ENCODE peak calls at places on chromosomes 3 and 15, in five cellular contexts. Q, Y, B, E and G are unnamed samples.
A peak's percentile ranks its signal among the peaks of the same experiment; 100 is the strongest.

GRCh38 chr15:38994310-38994709 is 429.7 kb upstream of the RASGRP1 start:
- DNase-seq in B (no peak), Q (no peak), E (no peak), Y (no peak), G (no peak)

GRCh38 chr3:39350714-39351113 is 21.2 kb downstream of the CCR8 start:
- DNase-seq in E (no peak), Q (no peak), Y (no peak), B (no peak), G (no peak)

GRCh38 chr3:66854752-66855151 is 143.4 kb upstream of the KBTBD8 start:
- DNase-seq in Q (no peak), E (no peak), Y (no peak), B (no peak), G (no peak)

GRCh38 chr3:178629430-178630178 is 93.4 kb downstream of the KCNMB2 start:
- DNase-seq in Q (no peak), Y (no peak), E (no peak), B (no peak), G (no peak)

GRCh38 chr15:63221346-63221745 is 31.9 kb downstream of the RAB8B start:
- DNase-seq in E (peak; percentile 61), B (no peak), Y (no peak), Q (no peak), G (no peak)

GRCh38 chr3:188469228-188469885 is 315.4 kb downstream of the LPP start:
- DNase-seq in Q (peak; percentile 72), B (no peak), Y (no peak), E (no peak), G (no peak)

GRCh38 chr3:111197485-111197884 is 125.9 kb downstream of the NECTIN3 start:
- DNase-seq in E (no peak), B (no peak), Y (no peak), Q (no peak), G (no peak)

GRCh38 chr3:127140501-127141460 is 52.1 kb upstream of the PRR23E start:
- DNase-seq in B (no peak), Y (no peak), E (no peak), Q (no peak), G (no peak)

GRCh38 chr3:196650740-196651311 is 11.3 kb downstream of the NRROS start:
- DNase-seq in Q (peak; percentile 97), Y (no peak), B (peak; percentile 42), E (peak; percentile 56), G (no peak)

GRCh38 chr3:53719796-53720195 is 126.4 kb downstream of the CHDH start:
- DNase-seq in B (no peak), Y (no peak), Q (no peak), E (no peak), G (no peak)

GRCh38 chr3:50124363-50125226 is 30.5 kb upstream of the SEMA3F start:
- DNase-seq in Y (no peak), E (no peak), Q (no peak), B (no peak), G (no peak)

GRCh38 chr3:54575561-54575960 is 352.3 kb downstream of the LRTM1 start:
- DNase-seq in B (no peak), Y (no peak), Q (no peak), E (no peak), G (no peak)

GRCh38 chr3:35194666-35195065 is 444.7 kb upstream of the ARPP21 start:
- DNase-seq in E (no peak), Q (no peak), B (no peak), Y (no peak), G (no peak)

GRCh38 chr3:61563614-61564404 is 2.4 kb downstream of the PTPRG start:
- DNase-seq in E (no peak), Y (no peak), Q (no peak), B (peak; percentile 22), G (peak; percentile 36)

GRCh38 chr15:31455499-31455898 is 128.9 kb downstream of the KLF13 start:
- DNase-seq in Q (no peak), E (no peak), Y (no peak), B (no peak), G (no peak)

GRCh38 chr15:70772402-70772801 is 9.0 kb upstream of the UACA start:
- DNase-seq in E (no peak), B (no peak), Y (no peak), Q (no peak), G (no peak)

GRCh38 chr3:125148016-125148812 is 64.3 kb downstream of the SLC12A8 start:
- DNase-seq in Y (no peak), B (no peak), Q (no peak), E (peak; percentile 41), G (no peak)

DNA sequence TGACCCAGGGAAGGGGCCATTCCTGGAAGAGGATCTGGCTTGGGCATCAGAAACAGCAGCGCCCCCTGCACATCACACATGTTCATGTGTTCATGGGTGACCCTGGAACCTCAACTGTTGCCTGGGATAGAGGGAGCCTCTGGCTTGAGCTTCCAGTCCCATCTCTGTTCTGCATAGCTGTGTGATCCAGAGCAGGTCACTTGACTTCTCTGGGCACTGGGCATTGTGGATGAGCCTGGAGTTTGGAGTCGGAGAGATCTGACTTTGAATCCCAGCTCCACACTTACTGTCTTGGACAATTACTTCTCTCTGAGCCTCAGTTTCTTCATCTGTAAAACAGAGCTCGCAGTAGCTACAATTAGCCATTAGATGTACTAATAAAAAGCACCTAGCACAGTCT is 15.6 kb downstream of the PAK6 start:
- DNase-seq in E (no peak), B (no peak), Y (no peak), Q (no peak), G (no peak)
- TF ChIP-seq CTCF in E (no peak), B (no peak), Y (peak; percentile 21), Q (no peak), G (no peak)

GRCh38 chr3:71247221-71247947 is 336.1 kb downstream of the FOXP1 start:
- DNase-seq in B (no peak), Y (no peak), Q (no peak), E (no peak), G (peak; percentile 23)
- TF ChIP-seq CTCF in B (peak; percentile 15), Y (no peak), Q (no peak), E (no peak), G (no peak)

GRCh38 chr3:44918087-44918486 is 43.7 kb downstream of the TGM4 start:
- DNase-seq in Q (no peak), E (peak; percentile 31), B (no peak), Y (no peak), G (no peak)

GRCh38 chr3:44918581-44918980 is 44.2 kb downstream of the TGM4 start:
- DNase-seq in B (no peak), E (peak; percentile 22), Y (no peak), Q (no peak), G (no peak)

GRCh38 chr3:44915702-44916438 is 41.5 kb downstream of the TGM4 start:
- DNase-seq in E (peak; percentile 18), Y (no peak), Q (peak; percentile 18), B (no peak), G (no peak)

GRCh38 chr3:44923634-44924033 is 49.2 kb downstream of the TGM4 start:
- DNase-seq in Q (no peak), E (no peak), Y (no peak), B (no peak), G (no peak)

GRCh38 chr3:44920081-44920480 is 45.7 kb downstream of the TGM4 start:
- DNase-seq in E (no peak), Q (no peak), Y (no peak), B (no peak), G (no peak)
- TF ChIP-seq CTCF in E (no peak), Q (no peak), Y (no peak), B (no peak), G (no peak)

GRCh38 chr3:138945646-138946553 is 1.0 kb downstream of the FOXL2 start:
- DNase-seq in B (peak; percentile 15), E (no peak), Q (peak; percentile 26), Y (no peak), G (peak; percentile 42)

GRCh38 chr3:138948371-138949001 is 1.5 kb downstream of the FOXL2NB start:
- DNase-seq in Q (no peak), B (no peak), Y (no peak), E (no peak), G (no peak)

GRCh38 chr3:138947303-138948121 is 495 bp downstream of the FOXL2NB start:
- DNase-seq in Y (no peak), B (no peak), E (no peak), Q (no peak), G (no peak)

GRCh38 chr3:138944842-138945645 is 1.9 kb downstream of the FOXL2 start:
- DNase-seq in Y (no peak), E (no peak), Q (no peak), B (no peak), G (peak; percentile 64)

GRCh38 chr3:138946554-138947302 is at the start of the genes FOXL2 and FOXL2NB:
- DNase-seq in Q (peak; percentile 81), E (no peak), Y (no peak), B (peak; percentile 21), G (peak; percentile 63)
- TF ChIP-seq CTCF in Q (no peak), E (no peak), Y (no peak), B (no peak), G (no peak)

GRCh38 chr15:90886291-90886614 is 1.9 kb downstream of the FES start:
- DNase-seq in E (no peak), B (no peak), Q (no peak), Y (no peak), G (no peak)
- TF ChIP-seq CTCF in E (no peak), B (no peak), Q (no peak), Y (no peak), G (peak; percentile 38)

GRCh38 chr3:180330440-180330839 is 271.5 kb upstream of the TTC14 start:
- DNase-seq in E (no peak), B (no peak), Q (no peak), Y (no peak), G (no peak)

GRCh38 chr3:180329847-180330246 is 272.1 kb upstream of the TTC14 start:
- DNase-seq in E (no peak), B (no peak), Q (no peak), Y (no peak), G (no peak)

GRCh38 chr3:180325958-180326357 is 276.0 kb upstream of the TTC14 start:
- DNase-seq in B (no peak), Q (no peak), E (no peak), Y (no peak), G (no peak)

GRCh38 chr3:180332608-180333007 is 269.4 kb upstream of the TTC14 start:
- DNase-seq in Y (no peak), E (no peak), B (no peak), Q (no peak), G (no peak)

DNA sequence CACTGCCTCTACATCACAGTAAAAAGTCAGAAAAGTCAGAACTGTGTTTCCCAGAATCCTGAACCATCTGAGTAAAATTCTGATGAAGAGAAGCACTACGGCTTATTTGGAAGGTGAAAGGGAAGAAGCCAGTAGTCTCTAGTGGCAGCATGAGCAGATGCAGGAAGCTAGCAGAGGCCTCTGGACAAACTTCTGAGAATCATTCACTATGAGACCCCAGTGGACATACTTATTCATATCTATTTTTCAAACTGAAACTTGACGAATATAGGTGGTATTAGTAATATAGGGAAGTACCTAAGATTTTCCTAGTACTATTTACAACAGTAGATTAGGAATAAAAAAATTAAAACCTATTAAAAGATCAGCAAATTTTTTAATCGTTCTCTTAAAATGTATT is 272.8 kb upstream of the TTC14 start:
- DNase-seq in E (no peak), B (no peak), Q (no peak), Y (no peak), G (no peak)
- TF ChIP-seq CTCF in E (no peak), B (no peak), Q (no peak), Y (no peak), G (no peak)